ENCODE peak calls at places on chromosomes 16 and 17, in seven cellular contexts. W, G, I, V, Q, D and J are unnamed samples.

GRCh38 chr17:49585422-49586027 is 9.9 kb downstream of the NXPH3 start:
- DNase-seq in W (no peak), D (no peak), I (no peak), G (no peak), V (no peak), Q (no peak), J (no peak)

GRCh38 chr17:79619196-79619595 is 8.3 kb upstream of the RBFOX3 start:
- DNase-seq in Q (peak; percentile 6), G (no peak), V (no peak), I (no peak), W (no peak), D (no peak), J (no peak)

GRCh38 chr17:31100840-31101239 is 6.1 kb downstream of the NF1 start:
- DNase-seq in G (no peak), W (no peak), V (no peak), Q (no peak), I (no peak), D (peak; percentile 9), J (no peak)

GRCh38 chr16:75053791-75054555 is 55.1 kb downstream of the ZNRF1 start:
- DNase-seq in Q (peak; percentile 69), W (no peak), V (no peak), G (no peak), I (peak; percentile 15), D (no peak), J (no peak)

GRCh38 chr17:57889892-57890856 is 40.3 kb upstream of the MRPS23 start:
- DNase-seq in G (peak; percentile 81), W (no peak), V (peak; percentile 61), D (peak; percentile 88), Q (no peak), I (peak; percentile 52), J (peak; percentile 94)

GRCh38 chr17:29138184-29138955 is 41.8 kb downstream of the MYO18A start:
- DNase-seq in V (peak; percentile 46), D (no peak), Q (no peak), W (no peak), I (no peak), G (peak; percentile 57), J (no peak)

GRCh38 chr17:34598161-34598776 is 18.9 kb downstream of the TMEM132E start:
- DNase-seq in Q (peak; percentile 85), V (no peak), D (no peak), G (no peak), W (no peak), I (peak; percentile 60), J (no peak)

GRCh38 chr16:3951861-3952332 is 71.4 kb upstream of the CREBBP start:
- DNase-seq in Q (no peak), I (no peak), D (peak; percentile 44), W (no peak), V (peak; percentile 35), G (peak; percentile 72), J (peak; percentile 85)

GRCh38 chr16:8326234-8326633 is 264.1 kb downstream of the TMEM114 start:
- DNase-seq in W (no peak), Q (no peak), V (no peak), D (no peak), I (no peak), G (no peak), J (no peak)

GRCh38 chr17:38583176-38583575 is 22.6 kb downstream of the SRCIN1 start:
- DNase-seq in I (no peak), G (no peak), Q (no peak), V (no peak), W (no peak), D (no peak), J (no peak)

GRCh38 chr17:56436142-56436541 is 157.4 kb upstream of the NOG start:
- DNase-seq in D (no peak), G (no peak), Q (no peak), V (no peak), W (no peak), I (no peak), J (no peak)

GRCh38 chr17:935485-935884 is 44.1 kb downstream of the NXN start:
- DNase-seq in I (no peak), W (no peak), V (no peak), Q (no peak), D (no peak), G (no peak), J (no peak)

GRCh38 chr17:798246-798645 is 16.1 kb downstream of the MRM3 start:
- DNase-seq in G (no peak), I (no peak), D (no peak), Q (no peak), V (no peak), W (no peak), J (no peak)

GRCh38 chr16:66154801-66155200 is 211.7 kb upstream of the CDH5 start:
- DNase-seq in W (no peak), V (no peak), I (no peak), Q (no peak), D (peak; percentile 87), G (no peak), J (no peak)

GRCh38 chr17:53749178-53749577 is 73.5 kb upstream of the KIF2B start:
- DNase-seq in W (no peak), Q (peak; percentile 16), D (peak; percentile 40), G (peak; percentile 47), V (peak; percentile 44), I (no peak), J (no peak)

GRCh38 chr17:9132944-9133610 is 111.8 kb downstream of the NTN1 start:
- DNase-seq in W (no peak), G (no peak), D (no peak), Q (no peak), V (no peak), I (no peak), J (no peak)

GRCh38 chr16:89720520-89720858 is 209 bp downstream of the VPS9D1 start:
- DNase-seq in I (no peak), Q (no peak), V (no peak), D (no peak), G (no peak), W (no peak), J (no peak)

GRCh38 chr17:60548990-60549389 is 22.9 kb upstream of the APPBP2 start:
- DNase-seq in Q (no peak), I (no peak), D (peak; percentile 60), V (no peak), G (no peak), W (no peak), J (peak; percentile 37)

GRCh38 chr16:21217121-21217520 is 5.7 kb upstream of the ZP2 start:
- DNase-seq in I (no peak), D (no peak), V (no peak), G (no peak), Q (no peak), W (no peak), J (no peak)